ENCODE peak calls at places on chromosomes 7 and 10, in eight cellular contexts. One of them, this sample, is unnamed.

GRCh38 chr7:92831716-92832622 is 4.4 kb downstream of the CDK6 start:
- DNase-seq in cardiac muscle cell: no peak
- DNase-seq in HT-29: peak; percentile 63
- DNase-seq in heart left ventricle: no peak
- DNase-seq in GM04503: peak; percentile 76
- DNase-seq in right cardiac atrium: no peak
- DNase-seq in right lobe of liver: no peak
- DNase-seq in foreskin fibroblast: peak; percentile 94
- DNase-seq in this sample: no peak

GRCh38 chr7:103715376-103716110 is 269.5 kb upstream of the SLC26A5 start:
- DNase-seq in right cardiac atrium: no peak
- DNase-seq in heart left ventricle: no peak
- DNase-seq in HT-29: no peak
- DNase-seq in foreskin fibroblast: no peak
- DNase-seq in right lobe of liver: no peak
- DNase-seq in cardiac muscle cell: no peak
- DNase-seq in GM04503: no peak
- DNase-seq in this sample: no peak

GRCh38 chr10:8331387-8331786 is 276.9 kb downstream of the GATA3 start:
- DNase-seq in HT-29: no peak
- DNase-seq in cardiac muscle cell: no peak
- DNase-seq in foreskin fibroblast: no peak
- DNase-seq in right lobe of liver: no peak
- DNase-seq in right cardiac atrium: no peak
- DNase-seq in GM04503: no peak
- DNase-seq in heart left ventricle: no peak
- DNase-seq in this sample: no peak

GRCh38 chr10:82390866-82391658 is 516.1 kb downstream of the NRG3 start:
- DNase-seq in right cardiac atrium: no peak
- DNase-seq in heart left ventricle: no peak
- DNase-seq in GM04503: no peak
- DNase-seq in foreskin fibroblast: peak; percentile 3
- DNase-seq in cardiac muscle cell: no peak
- DNase-seq in right lobe of liver: peak; percentile 64
- DNase-seq in HT-29: no peak
- DNase-seq in this sample: no peak

GRCh38 chr7:135995751-135996150 is 18.6 kb upstream of the MTPN start:
- DNase-seq in HT-29: no peak
- DNase-seq in right cardiac atrium: no peak
- DNase-seq in heart left ventricle: no peak
- DNase-seq in GM04503: no peak
- DNase-seq in foreskin fibroblast: peak; percentile 11
- DNase-seq in right lobe of liver: no peak
- DNase-seq in cardiac muscle cell: no peak
- DNase-seq in this sample: no peak

GRCh38 chr7:65216469-65216868 is 157.2 kb upstream of the ZNF92 start:
- DNase-seq in heart left ventricle: no peak
- DNase-seq in right cardiac atrium: peak; percentile 53
- DNase-seq in right lobe of liver: peak; percentile 77
- DNase-seq in HT-29: peak; percentile 83
- DNase-seq in foreskin fibroblast: peak; percentile 24
- DNase-seq in GM04503: no peak
- DNase-seq in cardiac muscle cell: peak; percentile 77
- DNase-seq in this sample: no peak

GRCh38 chr10:132536241-132536963 is 1.2 kb upstream of the INPP5A start:
- DNase-seq in right cardiac atrium: peak; percentile 61
- DNase-seq in HT-29: peak; percentile 49
- DNase-seq in right lobe of liver: peak; percentile 55
- DNase-seq in foreskin fibroblast: peak; percentile 57
- DNase-seq in GM04503: no peak
- DNase-seq in cardiac muscle cell: peak; percentile 51
- DNase-seq in heart left ventricle: peak; percentile 77
- DNase-seq in this sample: no peak

GRCh38 chr10:58017719-58018367 is 249.9 kb downstream of the IPMK start:
- DNase-seq in right cardiac atrium: no peak
- DNase-seq in GM04503: peak; percentile 73
- DNase-seq in right lobe of liver: no peak
- DNase-seq in foreskin fibroblast: peak; percentile 87
- DNase-seq in HT-29: no peak
- DNase-seq in cardiac muscle cell: no peak
- DNase-seq in heart left ventricle: no peak
- DNase-seq in this sample: no peak

GRCh38 chr7:100435401-100436304 is 644 bp downstream of the PPP1R35 start:
- DNase-seq in GM04503: no peak
- DNase-seq in heart left ventricle: peak; percentile 68
- DNase-seq in right cardiac atrium: peak; percentile 71
- DNase-seq in foreskin fibroblast: peak; percentile 63
- DNase-seq in cardiac muscle cell: peak; percentile 47
- DNase-seq in HT-29: peak; percentile 66
- DNase-seq in right lobe of liver: peak; percentile 76
- DNase-seq in this sample: peak; percentile 90

GRCh38 chr7:5766321-5766761 is 15.1 kb downstream of the RNF216 start:
- DNase-seq in heart left ventricle: no peak
- DNase-seq in cardiac muscle cell: no peak
- DNase-seq in right lobe of liver: no peak
- DNase-seq in foreskin fibroblast: peak; percentile 62
- DNase-seq in GM04503: peak; percentile 68
- DNase-seq in right cardiac atrium: no peak
- DNase-seq in HT-29: no peak
- DNase-seq in this sample: no peak

GRCh38 chr7:25852249-25852994 is 299.6 kb upstream of the NFE2L3 start:
- DNase-seq in foreskin fibroblast: peak; percentile 30
- DNase-seq in right cardiac atrium: peak; percentile 81
- DNase-seq in heart left ventricle: no peak
- DNase-seq in cardiac muscle cell: peak; percentile 67
- DNase-seq in right lobe of liver: no peak
- DNase-seq in GM04503: no peak
- DNase-seq in HT-29: peak; percentile 49
- DNase-seq in this sample: no peak

GRCh38 chr10:3668276-3668960 is 116.6 kb downstream of the KLF6 start:
- DNase-seq in cardiac muscle cell: peak; percentile 32
- DNase-seq in heart left ventricle: no peak
- DNase-seq in right cardiac atrium: no peak
- DNase-seq in GM04503: no peak
- DNase-seq in foreskin fibroblast: peak; percentile 9
- DNase-seq in HT-29: peak; percentile 77
- DNase-seq in right lobe of liver: peak; percentile 79
- DNase-seq in this sample: no peak

GRCh38 chr10:49596493-49596809 is 13.7 kb upstream of the SLC18A3 start:
- DNase-seq in heart left ventricle: no peak
- DNase-seq in GM04503: no peak
- DNase-seq in foreskin fibroblast: no peak
- DNase-seq in cardiac muscle cell: no peak
- DNase-seq in right lobe of liver: no peak
- DNase-seq in right cardiac atrium: no peak
- DNase-seq in HT-29: no peak
- DNase-seq in this sample: peak; percentile 67

GRCh38 chr7:11290859-11291258 is 317.2 kb downstream of the PHF14 start:
- DNase-seq in right cardiac atrium: no peak
- DNase-seq in heart left ventricle: no peak
- DNase-seq in right lobe of liver: no peak
- DNase-seq in GM04503: no peak
- DNase-seq in cardiac muscle cell: no peak
- DNase-seq in foreskin fibroblast: no peak
- DNase-seq in HT-29: no peak
- DNase-seq in this sample: no peak

GRCh38 chr7:117993377-117994003 is 120.2 kb upstream of the CTTNBP2 start:
- DNase-seq in cardiac muscle cell: peak; percentile 62
- DNase-seq in HT-29: peak; percentile 81
- DNase-seq in right cardiac atrium: no peak
- DNase-seq in heart left ventricle: no peak
- DNase-seq in right lobe of liver: no peak
- DNase-seq in foreskin fibroblast: no peak
- DNase-seq in GM04503: no peak
- DNase-seq in this sample: no peak

GRCh38 chr10:71035511-71036278 is 147.3 kb upstream of the PCBD1 start:
- DNase-seq in HT-29: no peak
- DNase-seq in heart left ventricle: no peak
- DNase-seq in right cardiac atrium: no peak
- DNase-seq in cardiac muscle cell: peak; percentile 75
- DNase-seq in foreskin fibroblast: no peak
- DNase-seq in GM04503: no peak
- DNase-seq in right lobe of liver: no peak
- DNase-seq in this sample: no peak

GRCh38 chr7:78301361-78301760 is 502.8 kb downstream of the PHTF2 start:
- DNase-seq in HT-29: no peak
- DNase-seq in heart left ventricle: no peak
- DNase-seq in foreskin fibroblast: peak; percentile 60
- DNase-seq in right cardiac atrium: no peak
- DNase-seq in GM04503: peak; percentile 84
- DNase-seq in cardiac muscle cell: peak; percentile 2
- DNase-seq in right lobe of liver: no peak
- DNase-seq in this sample: no peak

GRCh38 chr10:93465806-93466675 is 16.1 kb downstream of the MYOF start:
- DNase-seq in cardiac muscle cell: no peak
- DNase-seq in foreskin fibroblast: peak; percentile 99
- DNase-seq in heart left ventricle: peak; percentile 83
- DNase-seq in right cardiac atrium: peak; percentile 89
- DNase-seq in GM04503: peak; percentile 93
- DNase-seq in HT-29: peak; percentile 97
- DNase-seq in right lobe of liver: peak; percentile 69
- DNase-seq in this sample: peak; percentile 94